ENCODE peak calls at places on chromosomes 5 and 9, in ten cellular contexts. O is lung, P is neural progenitor cell, H is suprapubic skin, Z is IMR-90, A is HFF-Myc, E is AG04449, W is heart right ventricle, I is BE2C, F is psoas muscle. T is an unnamed sample.

GRCh38 chr5:40603378-40603777 is 76.3 kb upstream of the PTGER4 start:
- DNase-seq in A (no peak), F (no peak), E (peak), O (no peak), I (no peak), H (no peak), P (peak), Z (peak), W (no peak), T (peak)

GRCh38 chr5:23930985-23931384 is 423.6 kb downstream of the PRDM9 start:
- DNase-seq in I (peak), H (no peak), O (no peak), A (no peak), P (no peak), Z (no peak), E (no peak), W (no peak), F (no peak), T (no peak)

GRCh38 chr9:33295571-33295970 is 5.3 kb downstream of the NFX1 start:
- DNase-seq in Z (no peak), E (no peak), P (no peak), H (no peak), A (no peak), W (no peak), O (no peak), F (no peak), I (no peak), T (no peak)

GRCh38 chr5:177116631-177117373 is 16.8 kb upstream of the NSD1 start:
- DNase-seq in W (peak), E (no peak), P (peak), H (peak), O (peak), A (no peak), I (no peak), F (peak), Z (peak), T (no peak)

GRCh38 chr9:17627641-17628040 is 48.8 kb downstream of the SH3GL2 start:
- DNase-seq in A (no peak), O (no peak), E (no peak), Z (peak), F (no peak), P (no peak), I (no peak), W (no peak), H (no peak), T (no peak)

GRCh38 chr9:137163101-137163661 is 6.7 kb downstream of the LRRC26 start:
- DNase-seq in H (no peak), O (no peak), E (no peak), P (peak), A (no peak), F (no peak), W (no peak), Z (no peak), I (no peak), T (no peak)

GRCh38 chr9:34654317-34655083 is 2.5 kb downstream of the IL11RA start:
- DNase-seq in F (peak), P (no peak), I (peak), O (no peak), W (peak), H (peak), A (peak), Z (peak), E (no peak), T (no peak)

GRCh38 chr9:112360047-112360804 is 19.7 kb upstream of the HSDL2 start:
- DNase-seq in F (no peak), I (no peak), P (no peak), A (no peak), Z (peak), O (no peak), H (no peak), W (no peak), E (peak), T (no peak)

GRCh38 chr9:121821326-121821725 is 169.9 kb downstream of the DAB2IP start:
- DNase-seq in F (no peak), I (no peak), Z (no peak), O (no peak), E (no peak), A (no peak), P (no peak), W (no peak), H (no peak), T (no peak)

GRCh38 chr5:65834306-65834705 is 92.1 kb upstream of the ERBIN start:
- DNase-seq in A (no peak), H (no peak), P (no peak), W (no peak), Z (no peak), O (no peak), E (no peak), I (no peak), F (no peak), T (no peak)

GRCh38 chr5:136620016-136620419 is 254.7 kb upstream of the TRPC7 start:
- DNase-seq in E (peak), H (no peak), F (no peak), Z (peak), A (peak), I (no peak), W (no peak), O (no peak), P (no peak), T (no peak)

GRCh38 chr5:66247176-66247960 is 103.3 kb downstream of the SREK1 start:
- DNase-seq in W (no peak), H (no peak), A (peak), O (no peak), F (no peak), Z (peak), I (no peak), E (peak), P (no peak), T (no peak)

GRCh38 chr5:173812811-173813550 is 75.2 kb upstream of the CPEB4 start:
- DNase-seq in P (no peak), A (no peak), O (no peak), Z (peak), H (no peak), E (no peak), I (no peak), F (no peak), W (no peak), T (no peak)

GRCh38 chr9:127835930-127836586 is 18.4 kb downstream of the ENG start:
- DNase-seq in H (peak), E (no peak), A (no peak), I (no peak), O (no peak), P (no peak), W (peak), F (peak), Z (peak), T (no peak)

GRCh38 chr9:88891015-88891414 is 100.3 kb upstream of the S1PR3 start:
- DNase-seq in P (no peak), I (no peak), F (no peak), Z (no peak), W (no peak), O (no peak), E (no peak), H (no peak), A (no peak), T (no peak)

GRCh38 chr5:152505442-152506042 is 100.5 kb upstream of the NMUR2 start:
- DNase-seq in F (peak), P (peak), W (no peak), Z (peak), I (peak), H (no peak), O (peak), A (peak), E (no peak), T (peak)

GRCh38 chr9:136944094-136944518 is 432 bp downstream of the FBXW5 start:
- DNase-seq in P (no peak), W (no peak), Z (peak), O (no peak), A (no peak), I (no peak), H (no peak), F (no peak), E (no peak), T (no peak)

GRCh38 chr9:133727277-133727875 is 10.8 kb downstream of the SARDH start:
- DNase-seq in O (peak), H (no peak), E (no peak), P (peak), I (peak), A (no peak), W (no peak), Z (no peak), F (no peak), T (no peak)

GRCh38 chr5:132179410-132179809 is 48.2 kb downstream of the P4HA2 start:
- DNase-seq in Z (no peak), H (no peak), W (no peak), F (no peak), I (no peak), P (no peak), E (no peak), O (no peak), A (no peak), T (no peak)

GRCh38 chr5:178107889-178108288 is 5.4 kb upstream of the N4BP3 start:
- DNase-seq in P (peak), I (no peak), E (no peak), O (no peak), H (no peak), A (no peak), Z (no peak), F (no peak), W (no peak), T (no peak)

GRCh38 chr9:27108981-27109541 is at the start of gene TEK:
- DNase-seq in E (no peak), F (no peak), O (no peak), A (no peak), H (no peak), I (no peak), Z (peak), W (no peak), P (peak), T (no peak)

GRCh38 chr9:34510506-34511159 is 12.2 kb downstream of the ENHO start:
- DNase-seq in P (no peak), W (no peak), E (no peak), Z (no peak), H (no peak), A (no peak), I (no peak), O (no peak), F (no peak), T (no peak)

GRCh38 chr9:135152608-135153337 is 65.3 kb downstream of the OLFM1 start:
- DNase-seq in F (no peak), P (peak), Z (no peak), H (no peak), I (peak), O (no peak), W (no peak), E (no peak), A (no peak), T (no peak)

GRCh38 chr5:154779105-154779504 is 23.9 kb downstream of the LARP1 start:
- DNase-seq in H (no peak), I (no peak), W (no peak), E (peak), O (no peak), A (peak), Z (peak), P (no peak), F (no peak), T (no peak)

GRCh38 chr9:98380065-98380681 is 124.7 kb upstream of the TBC1D2 start:
- DNase-seq in O (no peak), P (peak), W (no peak), I (peak), A (no peak), E (peak), Z (peak), H (peak), F (no peak), T (no peak)

GRCh38 chr5:89662499-89662898 is 747.1 kb downstream of the CETN3 start:
- DNase-seq in A (no peak), P (no peak), I (no peak), O (no peak), Z (no peak), E (no peak), H (no peak), F (no peak), W (no peak), T (no peak)

GRCh38 chr5:148186248-148187003 is 16.4 kb upstream of the SPINK6 start:
- DNase-seq in H (no peak), Z (peak), W (no peak), P (no peak), E (no peak), O (no peak), F (no peak), A (no peak), I (no peak), T (peak)

GRCh38 chr9:137129089-137129455 is 9.9 kb upstream of the GRIN1 start:
- DNase-seq in A (no peak), P (peak), Z (peak), E (no peak), O (no peak), H (no peak), I (peak), W (no peak), F (no peak), T (no peak)

GRCh38 chr9:14238518-14238917 is 75.4 kb downstream of the NFIB start:
- DNase-seq in E (no peak), Z (peak), P (peak), O (no peak), F (no peak), I (no peak), A (no peak), W (no peak), H (no peak), T (no peak)

GRCh38 chr5:50325237-50325832 is 115.8 kb downstream of the EMB start:
- DNase-seq in P (peak), O (no peak), F (no peak), Z (peak), H (no peak), I (no peak), A (peak), W (no peak), E (no peak), T (peak)

GRCh38 chr5:138240690-138241385 is 27.7 kb upstream of the CDC23 start:
- DNase-seq in H (no peak), O (no peak), F (no peak), A (no peak), I (no peak), E (no peak), Z (no peak), W (no peak), P (no peak), T (no peak)

GRCh38 chr9:82022121-82022520 is 33.5 kb downstream of the SPATA31D1 start:
- DNase-seq in H (no peak), E (no peak), W (no peak), Z (no peak), A (peak), F (no peak), P (no peak), O (no peak), I (no peak), T (no peak)

GRCh38 chr9:126607086-126607485 is 6.6 kb upstream of the LMX1B start:
- DNase-seq in F (no peak), O (no peak), A (no peak), Z (no peak), W (no peak), E (no peak), I (no peak), P (no peak), H (peak), T (no peak)

GRCh38 chr5:141852448-141852847 is 25.8 kb downstream of the PCDH1 start:
- DNase-seq in I (no peak), P (no peak), O (no peak), Z (no peak), H (no peak), E (no peak), A (no peak), W (no peak), F (no peak), T (no peak)
- TF ChIP-seq CTCF in I (no peak), P (no peak), O (no peak), Z (no peak), H (no peak), E (no peak), A (no peak), W (no peak), F (no peak), T (no peak)

GRCh38 chr5:140557136-140557805 is at the start of gene SRA1:
- DNase-seq in P (peak), H (peak), A (peak), O (peak), E (no peak), W (peak), Z (peak), I (peak), F (peak), T (peak)

GRCh38 chr5:140557965-140558364 is 692 bp upstream of the SRA1 start:
- DNase-seq in Z (no peak), E (no peak), A (no peak), F (no peak), I (no peak), O (no peak), P (no peak), H (no peak), W (no peak), T (no peak)

GRCh38 chr5:140554454-140554853 is 2.8 kb downstream of the SRA1 start:
- DNase-seq in I (no peak), F (no peak), E (no peak), A (no peak), O (no peak), P (no peak), W (no peak), Z (peak), H (no peak), T (no peak)

GRCh38 chr5:140555747-140556312 is 1.4 kb downstream of the SRA1 start:
- DNase-seq in H (no peak), P (no peak), Z (no peak), O (no peak), A (no peak), W (no peak), F (no peak), E (no peak), I (no peak), T (no peak)

GRCh38 chr5:140556438-140556837 is 835 bp downstream of the SRA1 start:
- DNase-seq in E (no peak), W (no peak), I (no peak), A (no peak), O (no peak), Z (peak), P (no peak), H (no peak), F (no peak), T (no peak)
- H3K4me3 ChIP-seq in E (peak), W (peak), I (peak), A (peak), O (no peak), Z (peak), P (peak), H (peak), F (peak), T (peak)

GRCh38 chr5:128082551-128083032 is 974 bp upstream of the SLC12A2 start:
- DNase-seq in I (no peak), A (no peak), H (no peak), E (no peak), O (no peak), W (no peak), P (no peak), F (no peak), Z (no peak), T (no peak)

GRCh38 chr5:128083033-128083810 is at the start of gene SLC12A2:
- DNase-seq in E (peak), W (peak), O (peak), P (peak), F (peak), I (peak), Z (peak), A (peak), H (peak), T (peak)

GRCh38 chr5:128084228-128085167 is 932 bp downstream of the SLC12A2 start:
- DNase-seq in O (peak), I (peak), F (peak), E (no peak), P (peak), A (no peak), W (peak), H (peak), Z (peak), T (no peak)

GRCh38 chr5:128083811-128084227 is 253 bp downstream of the SLC12A2 start:
- DNase-seq in A (no peak), Z (peak), P (no peak), W (no peak), E (no peak), O (no peak), H (no peak), F (no peak), I (no peak), T (no peak)

DNA sequence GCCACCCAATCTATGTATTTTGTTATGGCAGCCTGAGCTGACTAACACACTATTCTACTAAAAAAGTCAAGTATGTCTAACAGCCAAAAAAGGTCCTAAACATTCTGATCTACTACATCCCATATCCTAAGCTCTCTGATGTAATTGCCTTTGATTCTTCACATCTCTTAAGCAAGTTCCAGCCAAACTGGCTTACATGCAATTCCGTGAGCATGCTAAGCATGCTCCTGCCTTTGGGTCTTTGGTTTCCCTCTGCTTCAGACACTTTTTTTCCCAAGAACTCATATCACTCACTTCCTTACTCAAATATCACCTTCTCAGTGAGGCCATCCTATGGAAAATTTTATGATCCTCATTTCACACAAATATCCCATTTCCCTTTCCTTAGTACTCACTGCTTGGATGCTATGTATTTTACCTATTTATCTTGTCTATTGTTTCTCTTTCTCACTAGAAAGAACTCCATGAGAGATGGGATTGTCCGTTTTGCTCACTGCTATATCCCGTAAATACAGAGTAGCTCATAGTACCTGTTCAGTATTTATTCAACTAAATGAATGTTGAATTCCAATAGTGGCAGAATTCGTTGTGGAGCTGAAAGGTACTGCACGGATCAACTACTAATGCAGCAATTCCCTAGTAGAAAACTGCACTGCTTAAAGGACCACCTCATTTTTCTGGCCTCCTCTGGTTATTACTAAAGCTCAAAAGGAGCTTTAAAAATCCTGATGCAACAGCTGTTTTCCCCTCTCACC is 2.3 kb upstream of the SLC12A2 start:
- DNase-seq in Z (no peak), W (no peak), A (no peak), O (no peak), H (no peak), P (peak), I (no peak), F (no peak), E (no peak), T (no peak)
- TF ChIP-seq CTCF in Z (peak), W (no peak), A (no peak), O (no peak), H (no peak), P (peak), I (no peak), F (peak), E (no peak), T (peak)

GRCh38 chr9:129498451-129499376 is 122.2 kb downstream of the C9orf50 start:
- DNase-seq in W (no peak), Z (no peak), H (peak), A (no peak), F (no peak), I (no peak), O (no peak), P (no peak), E (no peak), T (no peak)
- H3K4me3 ChIP-seq in W (peak), Z (peak), H (peak), A (no peak), F (peak), I (no peak), O (no peak), P (no peak), E (peak), T (no peak)

GRCh38 chr5:170343177-170343576 is 45.6 kb upstream of the LCP2 start:
- DNase-seq in O (no peak), E (no peak), Z (no peak), A (no peak), W (no peak), F (no peak), P (no peak), H (no peak), I (no peak), T (no peak)

GRCh38 chr5:170345971-170346370 is 43.2 kb downstream of the KCNMB1 start:
- DNase-seq in W (no peak), H (no peak), Z (no peak), F (no peak), P (no peak), E (no peak), O (no peak), I (no peak), A (no peak), T (no peak)

GRCh38 chr5:170347022-170347421 is 42.1 kb downstream of the KCNMB1 start:
- DNase-seq in A (no peak), W (no peak), I (no peak), F (no peak), E (no peak), Z (no peak), H (no peak), P (no peak), O (no peak), T (no peak)

GRCh38 chr5:170353011-170353890 is 35.9 kb downstream of the KCNMB1 start:
- DNase-seq in F (no peak), P (peak), W (no peak), I (peak), O (no peak), E (no peak), Z (no peak), A (no peak), H (no peak), T (no peak)

GRCh38 chr5:170348069-170348702 is 41.0 kb downstream of the KCNMB1 start:
- DNase-seq in P (peak), I (no peak), W (no peak), O (no peak), F (no peak), H (no peak), A (no peak), E (no peak), Z (no peak), T (no peak)
- TF ChIP-seq CTCF in P (peak), I (no peak), W (peak), O (no peak), F (peak), H (peak), A (no peak), E (no peak), Z (no peak), T (peak)

GRCh38 chr9:5949103-5949699 is 58.5 kb downstream of the MLANA start:
- DNase-seq in A (no peak), O (no peak), H (no peak), W (no peak), P (no peak), I (no peak), Z (peak), F (no peak), E (no peak), T (no peak)
- H3K4me3 ChIP-seq in A (peak), O (no peak), H (peak), W (peak), P (no peak), I (no peak), Z (no peak), F (peak), E (no peak), T (no peak)

GRCh38 chr5:82494942-82495341 is 216.8 kb upstream of the RPS23 start:
- DNase-seq in I (no peak), E (no peak), F (no peak), Z (peak), O (no peak), P (no peak), W (no peak), H (no peak), A (no peak), T (no peak)
- TF ChIP-seq CTCF in I (peak), E (peak), F (no peak), Z (peak), O (no peak), P (peak), W (no peak), H (no peak), A (peak), T (peak)

GRCh38 chr5:28403846-28404245 is 1365.5 kb upstream of the CDH9 start:
- DNase-seq in Z (no peak), P (peak), O (no peak), E (no peak), W (no peak), A (no peak), I (no peak), H (no peak), F (no peak), T (peak)
- H3K4me3 ChIP-seq in Z (no peak), P (no peak), O (no peak), E (no peak), W (no peak), A (no peak), I (no peak), H (no peak), F (no peak), T (no peak)